ENCODE peak calls at places on chromosomes 3 and 15, in seven cellular contexts. F is stimulated activated CD8-positive, alpha-beta memory T cell treated with anti-CD3 and anti-CD28 coated beads, Interleukin-7, amount 100 ng/mL, for 1 hour; B is dermis blood vessel endothelial cell; D is iris pigment epithelial cell; N is Daoy; Z is foreskin fibroblast; M is T-helper 2 cell. G is an unnamed sample.

GRCh38 chr3:29427266-29428103 is 146.6 kb downstream of the RBMS3 start:
- DNase-seq in N (no peak), Z (peak), M (no peak), D (no peak), B (no peak), F (no peak), G (no peak)

GRCh38 chr3:42129014-42129953 is 38.1 kb downstream of the TRAK1 start:
- DNase-seq in N (peak), M (no peak), Z (no peak), B (peak), F (no peak), D (no peak), G (no peak)

GRCh38 chr15:51382787-51383186 is 41.3 kb downstream of the GLDN start:
- DNase-seq in Z (peak), N (peak), B (peak), F (no peak), M (no peak), D (peak), G (peak)

GRCh38 chr15:65587094-65587493 is 23.8 kb downstream of the INTS14 start:
- DNase-seq in B (no peak), Z (no peak), M (no peak), D (no peak), F (no peak), N (no peak), G (no peak)

GRCh38 chr3:141686477-141687280 is 51.4 kb upstream of the RNF7 start:
- DNase-seq in F (no peak), B (peak), N (peak), Z (peak), M (no peak), D (peak), G (no peak)

GRCh38 chr3:151625057-151625456 is 108.7 kb upstream of the AADACL2 start:
- DNase-seq in N (no peak), B (no peak), D (no peak), F (no peak), Z (peak), M (no peak), G (no peak)

GRCh38 chr3:73827658-73828313 is 203.0 kb upstream of the PDZRN3 start:
- DNase-seq in B (no peak), Z (peak), M (no peak), D (no peak), N (no peak), F (no peak), G (no peak)

GRCh38 chr3:172334743-172335142 is 113.5 kb downstream of the GHSR start:
- DNase-seq in D (no peak), Z (no peak), B (no peak), N (no peak), F (no peak), M (no peak), G (no peak)

GRCh38 chr3:169148448-169149348 is 514.8 kb downstream of the MECOM start:
- DNase-seq in B (peak), D (no peak), M (no peak), F (no peak), N (peak), Z (no peak), G (no peak)

GRCh38 chr3:66280304-66280703 is 59.5 kb downstream of the SLC25A26 start:
- DNase-seq in B (no peak), N (no peak), F (no peak), D (peak), Z (no peak), M (no peak), G (no peak)

GRCh38 chr3:123884258-123884831 is at the start of gene MYLK:
- DNase-seq in Z (peak), N (peak), F (no peak), B (peak), D (peak), M (no peak), G (no peak)

GRCh38 chr3:185316740-185317407 is 46.1 kb upstream of the MAP3K13 start:
- DNase-seq in B (peak), N (peak), Z (no peak), M (no peak), D (peak), F (no peak), G (no peak)

GRCh38 chr3:170697803-170698350 is 112.0 kb upstream of the SLC7A14 start:
- DNase-seq in B (no peak), F (no peak), N (no peak), D (peak), Z (no peak), M (no peak), G (no peak)

GRCh38 chr3:149493315-149494021 is 19.0 kb downstream of the TM4SF4 start:
- DNase-seq in D (no peak), B (no peak), Z (no peak), M (no peak), N (no peak), F (no peak), G (no peak)

G was measured in NAMALWA.